ENCODE peak calls at places on chromosomes 6 and 20, in seven cellular contexts. N is lung microvascular endothelial cell, K is posterior vena cava, T is EL, Z is NCI-H510A, J is GM13977, P is progenitor cell of endocrine pancreas. W is an unnamed sample.

GRCh38 chr6:47180633-47181032 is 129.1 kb downstream of the TNFRSF21 start:
- DNase-seq in N (no peak), J (no peak), P (no peak), T (peak), Z (no peak), K (no peak), W (peak)

GRCh38 chr20:34431168-34431567 is 68.1 kb downstream of the ITCH start:
- DNase-seq in J (no peak), N (no peak), P (no peak), K (no peak), T (no peak), Z (no peak), W (no peak)

GRCh38 chr6:116251568-116252384 is 2.1 kb downstream of the TSPYL4 start:
- DNase-seq in K (no peak), P (no peak), Z (no peak), T (peak), J (no peak), N (peak), W (peak)

GRCh38 chr20:31497838-31498540 is 16.3 kb upstream of the HM13 start:
- DNase-seq in T (peak), N (no peak), Z (no peak), K (peak), J (no peak), P (no peak), W (no peak)

GRCh38 chr20:25065625-25066338 is 7.8 kb upstream of the ACSS1 start:
- DNase-seq in P (no peak), T (peak), J (peak), Z (no peak), N (peak), K (peak), W (peak)

GRCh38 chr20:63553251-63553932 is 567 bp upstream of the FNDC11 start:
- DNase-seq in N (peak), T (peak), J (peak), P (peak), K (peak), Z (no peak), W (peak)

GRCh38 chr6:152167639-152168603 is 360.4 kb downstream of the ESR1 start:
- DNase-seq in K (no peak), T (no peak), N (no peak), J (no peak), P (no peak), Z (no peak), W (peak)

GRCh38 chr6:113291751-113292445 is 565.2 kb upstream of the MARCKS start:
- DNase-seq in K (no peak), J (no peak), Z (no peak), N (no peak), P (no peak), T (no peak), W (no peak)

GRCh38 chr20:47358672-47359532 is 2.4 kb upstream of the ZMYND8 start:
- DNase-seq in N (peak), T (peak), J (no peak), Z (peak), P (peak), K (peak), W (peak)

GRCh38 chr6:36290668-36291620 is 21.1 kb downstream of the PNPLA1 start:
- DNase-seq in K (no peak), Z (no peak), T (peak), N (peak), P (no peak), J (no peak), W (peak)

GRCh38 chr6:163538331-163538730 is 123.8 kb downstream of the QKI start:
- DNase-seq in T (no peak), K (no peak), N (no peak), J (no peak), P (no peak), Z (no peak), W (no peak)

GRCh38 chr20:9032758-9033157 is 36.1 kb upstream of the PLCB4 start:
- DNase-seq in P (no peak), N (no peak), T (peak), Z (no peak), J (no peak), K (no peak), W (no peak)

GRCh38 chr6:87633851-87634250 is 43.9 kb downstream of the ORC3 start:
- DNase-seq in J (peak), T (no peak), N (no peak), K (no peak), Z (no peak), P (no peak), W (no peak)

GRCh38 chr6:84094050-84094435 is 60.5 kb downstream of the MRAP2 start:
- DNase-seq in K (no peak), T (peak), J (no peak), P (no peak), Z (no peak), N (no peak), W (no peak)

GRCh38 chr6:111061493-111061892 is 25.8 kb upstream of the SLC16A10 start:
- DNase-seq in J (no peak), Z (no peak), P (no peak), T (peak), K (no peak), N (no peak), W (no peak)

GRCh38 chr20:56417402-56417801 is 5.3 kb downstream of the CASS4 start:
- DNase-seq in N (no peak), T (no peak), K (no peak), J (no peak), P (no peak), Z (no peak), W (no peak)

GRCh38 chr6:78010130-78010529 is 357.3 kb downstream of the MEI4 start:
- DNase-seq in N (peak), J (no peak), P (no peak), T (no peak), Z (no peak), K (no peak), W (no peak)

GRCh38 chr20:59802471-59803221 is 130.8 kb downstream of the SYCP2 start:
- DNase-seq in N (no peak), T (no peak), Z (no peak), J (no peak), P (no peak), K (no peak), W (no peak)

GRCh38 chr6:13767121-13767794 is 47.1 kb downstream of the MCUR1 start:
- DNase-seq in N (peak), K (no peak), T (peak), J (no peak), Z (no peak), P (no peak), W (peak)

GRCh38 chr6:107361568-107362270 is 97.6 kb downstream of the PDSS2 start:
- DNase-seq in N (peak), Z (no peak), K (no peak), T (peak), P (no peak), J (no peak), W (peak)

GRCh38 chr6:35611235-35611634 is 77.5 kb downstream of the FKBP5 start:
- DNase-seq in Z (no peak), P (no peak), N (no peak), J (peak), T (peak), K (no peak), W (peak)

GRCh38 chr6:35090734-35091133 is 50.4 kb downstream of the TCP11 start:
- DNase-seq in N (no peak), K (no peak), Z (no peak), J (no peak), P (no peak), T (no peak), W (no peak)

GRCh38 chr6:12923644-12924235 is 207.2 kb downstream of the PHACTR1 start:
- DNase-seq in Z (no peak), P (no peak), J (peak), K (no peak), N (peak), T (no peak), W (no peak)

GRCh38 chr6:159978291-159979135 is 9.6 kb downstream of the IGF2R start:
- DNase-seq in P (no peak), Z (no peak), N (peak), J (peak), K (no peak), T (no peak), W (peak)

GRCh38 chr20:46501961-46502360 is 11.4 kb downstream of the ZNF334 start:
- DNase-seq in K (no peak), T (no peak), N (no peak), J (no peak), P (no peak), Z (no peak), W (no peak)

GRCh38 chr6:50843842-50844241 is 25.2 kb downstream of the TFAP2B start:
- DNase-seq in P (no peak), J (peak), N (no peak), K (no peak), T (no peak), Z (no peak), W (no peak)

GRCh38 chr6:99178168-99178567 is 171.3 kb downstream of the FAXC start:
- DNase-seq in N (no peak), T (no peak), Z (no peak), K (no peak), P (no peak), J (no peak), W (no peak)

GRCh38 chr6:144528605-144529425 is 243.7 kb downstream of the UTRN start:
- DNase-seq in K (peak), J (no peak), Z (no peak), N (no peak), T (peak), P (no peak), W (peak)

W was measured in mesenchymal stem cell.